ENCODE peak calls at places on chromosomes 12 and 14, in six cellular contexts. One of them, this sample, is unnamed.

GRCh38 chr12:124829008-124829707 is 34.5 kb downstream of the SCARB1 start:
- DNase-seq in NCI-H1436: no peak
- DNase-seq in naive thymus-derived CD4-positive, alpha-beta T cell: no peak
- DNase-seq in HCEC 1CT: peak; percentile 96
- DNase-seq in naive thymus-derived CD8-positive, alpha-beta T cell: no peak
- DNase-seq in Jurkat, Clone E6-1: no peak
- DNase-seq in this sample: peak; percentile 57

GRCh38 chr12:100724071-100724470 is 70.5 kb upstream of the ANO4 start:
- DNase-seq in Jurkat, Clone E6-1: no peak
- DNase-seq in naive thymus-derived CD8-positive, alpha-beta T cell: no peak
- DNase-seq in naive thymus-derived CD4-positive, alpha-beta T cell: no peak
- DNase-seq in HCEC 1CT: no peak
- DNase-seq in NCI-H1436: peak; percentile 65
- DNase-seq in this sample: no peak

GRCh38 chr14:37566811-37567371 is 28.2 kb downstream of the FOXA1 start:
- DNase-seq in naive thymus-derived CD8-positive, alpha-beta T cell: no peak
- DNase-seq in Jurkat, Clone E6-1: no peak
- DNase-seq in HCEC 1CT: no peak
- DNase-seq in NCI-H1436: no peak
- DNase-seq in naive thymus-derived CD4-positive, alpha-beta T cell: no peak
- DNase-seq in this sample: no peak

GRCh38 chr14:51479584-51480305 is 172.0 kb upstream of the FRMD6 start:
- DNase-seq in NCI-H1436: no peak
- DNase-seq in Jurkat, Clone E6-1: no peak
- DNase-seq in naive thymus-derived CD4-positive, alpha-beta T cell: no peak
- DNase-seq in naive thymus-derived CD8-positive, alpha-beta T cell: no peak
- DNase-seq in HCEC 1CT: peak; percentile 46
- DNase-seq in this sample: no peak

GRCh38 chr14:91302391-91302790 is 57.9 kb upstream of the GPR68 start:
- DNase-seq in naive thymus-derived CD8-positive, alpha-beta T cell: no peak
- DNase-seq in Jurkat, Clone E6-1: no peak
- DNase-seq in naive thymus-derived CD4-positive, alpha-beta T cell: no peak
- DNase-seq in NCI-H1436: no peak
- DNase-seq in HCEC 1CT: no peak
- DNase-seq in this sample: no peak

GRCh38 chr14:30354439-30354838 is 204.5 kb upstream of the G2E3 start:
- DNase-seq in naive thymus-derived CD8-positive, alpha-beta T cell: no peak
- DNase-seq in NCI-H1436: peak; percentile 72
- DNase-seq in naive thymus-derived CD4-positive, alpha-beta T cell: no peak
- DNase-seq in Jurkat, Clone E6-1: no peak
- DNase-seq in HCEC 1CT: no peak
- DNase-seq in this sample: no peak

GRCh38 chr12:131024721-131025120 is 71.0 kb downstream of the ADGRD1 start:
- DNase-seq in naive thymus-derived CD4-positive, alpha-beta T cell: no peak
- DNase-seq in NCI-H1436: no peak
- DNase-seq in Jurkat, Clone E6-1: no peak
- DNase-seq in naive thymus-derived CD8-positive, alpha-beta T cell: no peak
- DNase-seq in HCEC 1CT: no peak
- DNase-seq in this sample: no peak

GRCh38 chr14:21070610-21071224 is 613 bp downstream of the ARHGEF40 start:
- DNase-seq in naive thymus-derived CD4-positive, alpha-beta T cell: no peak
- DNase-seq in Jurkat, Clone E6-1: no peak
- DNase-seq in HCEC 1CT: peak; percentile 34
- DNase-seq in NCI-H1436: no peak
- DNase-seq in naive thymus-derived CD8-positive, alpha-beta T cell: peak; percentile 40
- DNase-seq in this sample: peak; percentile 71

GRCh38 chr12:132715874-132716273 is 5.2 kb downstream of the PGAM5 start:
- DNase-seq in NCI-H1436: no peak
- DNase-seq in naive thymus-derived CD8-positive, alpha-beta T cell: no peak
- DNase-seq in Jurkat, Clone E6-1: no peak
- DNase-seq in naive thymus-derived CD4-positive, alpha-beta T cell: no peak
- DNase-seq in HCEC 1CT: no peak
- DNase-seq in this sample: no peak

GRCh38 chr12:113062502-113063395 is 6.2 kb downstream of the DTX1 start:
- DNase-seq in Jurkat, Clone E6-1: no peak
- DNase-seq in HCEC 1CT: no peak
- DNase-seq in naive thymus-derived CD8-positive, alpha-beta T cell: no peak
- DNase-seq in NCI-H1436: no peak
- DNase-seq in naive thymus-derived CD4-positive, alpha-beta T cell: no peak
- DNase-seq in this sample: peak; percentile 39

GRCh38 chr14:31286456-31287293 is 79.1 kb upstream of the HECTD1 start:
- DNase-seq in naive thymus-derived CD8-positive, alpha-beta T cell: no peak
- DNase-seq in Jurkat, Clone E6-1: peak; percentile 24
- DNase-seq in naive thymus-derived CD4-positive, alpha-beta T cell: peak; percentile 2
- DNase-seq in NCI-H1436: no peak
- DNase-seq in HCEC 1CT: no peak
- DNase-seq in this sample: peak; percentile 14

GRCh38 chr12:80118565-80119337 is 19.4 kb downstream of the OTOGL start:
- DNase-seq in naive thymus-derived CD8-positive, alpha-beta T cell: no peak
- DNase-seq in naive thymus-derived CD4-positive, alpha-beta T cell: no peak
- DNase-seq in NCI-H1436: no peak
- DNase-seq in HCEC 1CT: no peak
- DNase-seq in Jurkat, Clone E6-1: no peak
- DNase-seq in this sample: no peak

GRCh38 chr14:41607966-41608663 is 1.4 kb downstream of the LRFN5 start:
- DNase-seq in NCI-H1436: no peak
- DNase-seq in Jurkat, Clone E6-1: no peak
- DNase-seq in naive thymus-derived CD4-positive, alpha-beta T cell: no peak
- DNase-seq in naive thymus-derived CD8-positive, alpha-beta T cell: no peak
- DNase-seq in HCEC 1CT: no peak
- DNase-seq in this sample: peak; percentile 54

GRCh38 chr14:83342590-83342989 is 1808.9 kb upstream of the SEL1L start:
- DNase-seq in naive thymus-derived CD8-positive, alpha-beta T cell: no peak
- DNase-seq in HCEC 1CT: no peak
- DNase-seq in Jurkat, Clone E6-1: no peak
- DNase-seq in naive thymus-derived CD4-positive, alpha-beta T cell: no peak
- DNase-seq in NCI-H1436: no peak
- DNase-seq in this sample: no peak

GRCh38 chr12:91695964-91696363 is 449.7 kb downstream of the BTG1 start:
- DNase-seq in Jurkat, Clone E6-1: no peak
- DNase-seq in naive thymus-derived CD8-positive, alpha-beta T cell: no peak
- DNase-seq in HCEC 1CT: no peak
- DNase-seq in NCI-H1436: no peak
- DNase-seq in naive thymus-derived CD4-positive, alpha-beta T cell: no peak
- DNase-seq in this sample: no peak

GRCh38 chr12:88854260-88854659 is 274.0 kb upstream of the KITLG start:
- DNase-seq in naive thymus-derived CD8-positive, alpha-beta T cell: no peak
- DNase-seq in HCEC 1CT: peak; percentile 89
- DNase-seq in NCI-H1436: no peak
- DNase-seq in Jurkat, Clone E6-1: no peak
- DNase-seq in naive thymus-derived CD4-positive, alpha-beta T cell: no peak
- DNase-seq in this sample: no peak

GRCh38 chr12:127041985-127042625 is 1224.9 kb upstream of the TMEM132C start:
- DNase-seq in NCI-H1436: no peak
- DNase-seq in HCEC 1CT: no peak
- DNase-seq in Jurkat, Clone E6-1: no peak
- DNase-seq in naive thymus-derived CD4-positive, alpha-beta T cell: no peak
- DNase-seq in naive thymus-derived CD8-positive, alpha-beta T cell: no peak
- DNase-seq in this sample: no peak

GRCh38 chr12:45010051-45010450 is 40.8 kb downstream of the DBX2 start:
- DNase-seq in naive thymus-derived CD4-positive, alpha-beta T cell: no peak
- DNase-seq in HCEC 1CT: peak; percentile 26
- DNase-seq in naive thymus-derived CD8-positive, alpha-beta T cell: no peak
- DNase-seq in Jurkat, Clone E6-1: no peak
- DNase-seq in NCI-H1436: no peak
- DNase-seq in this sample: no peak

GRCh38 chr14:60304509-60304908 is 55.5 kb downstream of the PPM1A start:
- DNase-seq in NCI-H1436: no peak
- DNase-seq in naive thymus-derived CD4-positive, alpha-beta T cell: no peak
- DNase-seq in naive thymus-derived CD8-positive, alpha-beta T cell: no peak
- DNase-seq in HCEC 1CT: no peak
- DNase-seq in Jurkat, Clone E6-1: no peak
- DNase-seq in this sample: no peak

GRCh38 chr12:49515266-49515665 is 23.6 kb upstream of the KCNH3 start:
- DNase-seq in naive thymus-derived CD4-positive, alpha-beta T cell: no peak
- DNase-seq in HCEC 1CT: peak; percentile 84
- DNase-seq in Jurkat, Clone E6-1: no peak
- DNase-seq in naive thymus-derived CD8-positive, alpha-beta T cell: no peak
- DNase-seq in NCI-H1436: no peak
- DNase-seq in this sample: no peak

GRCh38 chr14:99612737-99613330 is 8.8 kb upstream of the CCDC85C start:
- DNase-seq in naive thymus-derived CD4-positive, alpha-beta T cell: no peak
- DNase-seq in HCEC 1CT: peak; percentile 52
- DNase-seq in NCI-H1436: no peak
- DNase-seq in Jurkat, Clone E6-1: no peak
- DNase-seq in naive thymus-derived CD8-positive, alpha-beta T cell: no peak
- DNase-seq in this sample: no peak

GRCh38 chr14:105480807-105481801 is 5.6 kb upstream of the CRIP1 start:
- DNase-seq in naive thymus-derived CD4-positive, alpha-beta T cell: peak; percentile 94
- DNase-seq in NCI-H1436: peak; percentile 73
- DNase-seq in Jurkat, Clone E6-1: peak; percentile 62
- DNase-seq in naive thymus-derived CD8-positive, alpha-beta T cell: peak; percentile 92
- DNase-seq in HCEC 1CT: peak; percentile 75
- DNase-seq in this sample: peak; percentile 96

GRCh38 chr12:121787063-121787774 is 6.3 kb downstream of the RHOF start:
- DNase-seq in naive thymus-derived CD8-positive, alpha-beta T cell: peak; percentile 63
- DNase-seq in naive thymus-derived CD4-positive, alpha-beta T cell: peak; percentile 61
- DNase-seq in NCI-H1436: no peak
- DNase-seq in HCEC 1CT: no peak
- DNase-seq in Jurkat, Clone E6-1: no peak
- DNase-seq in this sample: no peak

GRCh38 chr14:92635031-92635430 is 113.4 kb downstream of the LGMN start:
- DNase-seq in HCEC 1CT: no peak
- DNase-seq in naive thymus-derived CD8-positive, alpha-beta T cell: no peak
- DNase-seq in naive thymus-derived CD4-positive, alpha-beta T cell: no peak
- DNase-seq in NCI-H1436: peak; percentile 20
- DNase-seq in Jurkat, Clone E6-1: no peak
- DNase-seq in this sample: no peak

GRCh38 chr12:104358353-104359003 is 54.9 kb downstream of the EID3 start:
- DNase-seq in Jurkat, Clone E6-1: peak; percentile 62
- DNase-seq in naive thymus-derived CD4-positive, alpha-beta T cell: peak; percentile 56
- DNase-seq in NCI-H1436: peak; percentile 19
- DNase-seq in HCEC 1CT: peak; percentile 55
- DNase-seq in naive thymus-derived CD8-positive, alpha-beta T cell: peak; percentile 72
- DNase-seq in this sample: peak; percentile 64